ENCODE peak calls at places on chromosomes 1 and 21, in four cellular contexts. P is suprapubic skin, A is stromal cell of bone marrow, S is T-helper 2 cell. I is an unnamed sample.
A peak's percentile ranks its signal among the peaks of the same experiment; 100 is the strongest.

GRCh38 chr1:49995734-49996133 is 28.0 kb downstream of the AGBL4 start:
- DNase-seq in P (no peak), A (no peak), S (no peak), I (no peak)

GRCh38 chr1:15693371-15693770 is 9.3 kb downstream of the PLEKHM2 start:
- DNase-seq in P (no peak), A (no peak), S (no peak), I (no peak)

GRCh38 chr1:47984175-47984789 is 12.9 kb downstream of the TRABD2B start:
- DNase-seq in P (no peak), A (no peak), S (no peak), I (no peak)

GRCh38 chr1:903721-904270 is 19.9 kb upstream of the SAMD11 start:
- DNase-seq in P (peak; percentile 75), A (no peak), S (no peak), I (no peak)

GRCh38 chr1:207145401-207146058 is 41.5 kb downstream of the C4BPA start:
- DNase-seq in P (no peak), A (no peak), S (no peak), I (no peak)

GRCh38 chr1:210915890-210916507 is 217.9 kb downstream of the KCNH1 start:
- DNase-seq in P (no peak), A (no peak), S (no peak), I (no peak)

GRCh38 chr1:207828046-207828445 is 76.2 kb downstream of the CD46 start:
- DNase-seq in P (peak; percentile 28), A (no peak), S (no peak), I (no peak)

GRCh38 chr1:30039354-30040080 is 683.9 kb downstream of the MATN1 start:
- DNase-seq in P (no peak), A (no peak), S (no peak), I (no peak)

GRCh38 chr1:78950801-78951200 is 55.7 kb downstream of the ADGRL4 start:
- DNase-seq in P (no peak), A (no peak), S (no peak), I (no peak)

GRCh38 chr1:6082430-6082971 is 36.8 kb downstream of the KCNAB2 start:
- DNase-seq in P (no peak), A (peak; percentile 6), S (no peak), I (no peak)

GRCh38 chr1:36087233-36088123 is 1.2 kb upstream of the ADPRS start:
- DNase-seq in P (peak; percentile 79), A (no peak), S (no peak), I (no peak)

GRCh38 chr1:230310381-230311163 is 115.6 kb downstream of the PGBD5 start:
- DNase-seq in P (no peak), A (peak; percentile 53), S (peak; percentile 41), I (peak; percentile 33)

GRCh38 chr1:77958850-77959249 is 20.0 kb downstream of the FUBP1 start:
- DNase-seq in P (no peak), A (no peak), S (no peak), I (no peak)

GRCh38 chr1:214441119-214441518 is 110.3 kb downstream of the PTPN14 start:
- DNase-seq in P (no peak), A (peak; percentile 36), S (no peak), I (no peak)

GRCh38 chr1:163922743-163923186 is 601.0 kb downstream of the NUF2 start:
- DNase-seq in P (no peak), A (no peak), S (no peak), I (no peak)

GRCh38 chr1:247749870-247750269 is 1.9 kb upstream of the OR14A2 start:
- DNase-seq in P (no peak), A (no peak), S (no peak), I (no peak)

GRCh38 chr1:234997201-234998173 is 131.2 kb downstream of the TOMM20 start:
- DNase-seq in P (peak; percentile 99), A (peak; percentile 99), S (no peak), I (no peak)

GRCh38 chr1:97906567-97907228 is 14.1 kb downstream of the DPYD start:
- DNase-seq in P (peak; percentile 80), A (peak; percentile 78), S (no peak), I (no peak)

GRCh38 chr21:44958471-44959191 is 18.8 kb downstream of the SLX9 start:
- DNase-seq in P (no peak), A (peak; percentile 75), S (no peak), I (no peak)

GRCh38 chr1:109740615-109741373 is at the start of gene GSTM3:
- DNase-seq in P (no peak), A (no peak), S (no peak), I (no peak)

GRCh38 chr1:89692601-89693503 is 59.9 kb downstream of the LRRC8C start:
- DNase-seq in P (no peak), A (no peak), S (no peak), I (no peak)

GRCh38 chr1:159821171-159821867 is 5.4 kb upstream of the SLAMF8 start:
- DNase-seq in P (no peak), A (no peak), S (no peak), I (no peak)

GRCh38 chr1:244460195-244460594 is 878 bp upstream of the CATSPERE start:
- DNase-seq in P (no peak), A (no peak), S (no peak), I (no peak)

GRCh38 chr1:174954686-174955669 is 44.8 kb upstream of the CACYBP start:
- DNase-seq in P (no peak), A (no peak), S (no peak), I (no peak)

GRCh38 chr1:171141336-171142051 is 43.6 kb upstream of the FMO2 start:
- DNase-seq in P (no peak), A (peak; percentile 89), S (no peak), I (no peak)

GRCh38 chr1:78415165-78415564 is 75.6 kb upstream of the PTGFR start:
- DNase-seq in P (no peak), A (no peak), S (no peak), I (no peak)

GRCh38 chr1:156241926-156242325 is at the start of gene BGLAP:
- DNase-seq in P (no peak), A (no peak), S (no peak), I (no peak)

GRCh38 chr1:79638382-79638781 is 631.9 kb upstream of the ADGRL4 start:
- DNase-seq in P (no peak), A (no peak), S (no peak), I (no peak)

GRCh38 chr1:50610563-50610962 is 187.3 kb upstream of the DMRTA2 start:
- DNase-seq in P (no peak), A (no peak), S (no peak), I (no peak)

GRCh38 chr1:28326980-28327379 is 1.9 kb upstream of the MED18 start:
- DNase-seq in P (no peak), A (no peak), S (no peak), I (no peak)

GRCh38 chr21:43739648-43740435 is 20.9 kb downstream of the PDXK start:
- DNase-seq in P (no peak), A (no peak), S (no peak), I (no peak)